ENCODE peak calls at places on chromosome 1, in six cellular contexts. One of them, this sample, is unnamed.

GRCh38 chr1:186958520-186958919 is 129.8 kb downstream of the PLA2G4A start:
- DNase-seq in MCF 10A: peak
- DNase-seq in activated T-cell treated with anti-CD3 and anti-CD28 coated beads for 1 hour: no peak
- DNase-seq in foreskin keratinocyte: peak
- DNase-seq in RWPE1: peak
- DNase-seq in NT2/D1: no peak
- DNase-seq in this sample: no peak

GRCh38 chr1:15352122-15352957 is 57.3 kb upstream of the EFHD2 start:
- DNase-seq in MCF 10A: peak
- DNase-seq in activated T-cell treated with anti-CD3 and anti-CD28 coated beads for 1 hour: no peak
- DNase-seq in foreskin keratinocyte: peak
- DNase-seq in RWPE1: peak
- DNase-seq in NT2/D1: no peak
- DNase-seq in this sample: no peak

GRCh38 chr1:82838066-82838465 is 1037.3 kb downstream of the ADGRL2 start:
- DNase-seq in MCF 10A: peak
- DNase-seq in activated T-cell treated with anti-CD3 and anti-CD28 coated beads for 1 hour: no peak
- DNase-seq in foreskin keratinocyte: no peak
- DNase-seq in RWPE1: no peak
- DNase-seq in NT2/D1: no peak
- DNase-seq in this sample: no peak

GRCh38 chr1:167683641-167684502 is 37.9 kb upstream of the MPZL1 start:
- DNase-seq in MCF 10A: peak
- DNase-seq in activated T-cell treated with anti-CD3 and anti-CD28 coated beads for 1 hour: no peak
- DNase-seq in foreskin keratinocyte: no peak
- DNase-seq in RWPE1: no peak
- DNase-seq in NT2/D1: peak
- DNase-seq in this sample: no peak

GRCh38 chr1:240122639-240123604 is 31.2 kb downstream of the FMN2 start:
- DNase-seq in MCF 10A: no peak
- DNase-seq in activated T-cell treated with anti-CD3 and anti-CD28 coated beads for 1 hour: no peak
- DNase-seq in foreskin keratinocyte: no peak
- DNase-seq in RWPE1: no peak
- DNase-seq in NT2/D1: no peak
- DNase-seq in this sample: no peak

GRCh38 chr1:98103617-98104284 is 182.9 kb upstream of the DPYD start:
- DNase-seq in MCF 10A: peak
- DNase-seq in activated T-cell treated with anti-CD3 and anti-CD28 coated beads for 1 hour: no peak
- DNase-seq in foreskin keratinocyte: no peak
- DNase-seq in RWPE1: no peak
- DNase-seq in NT2/D1: no peak
- DNase-seq in this sample: no peak

GRCh38 chr1:913491-914252 is 10.1 kb upstream of the SAMD11 start:
- DNase-seq in MCF 10A: no peak
- DNase-seq in activated T-cell treated with anti-CD3 and anti-CD28 coated beads for 1 hour: no peak
- DNase-seq in foreskin keratinocyte: no peak
- DNase-seq in RWPE1: no peak
- DNase-seq in NT2/D1: no peak
- DNase-seq in this sample: no peak

GRCh38 chr1:93690921-93691789 is 9.5 kb upstream of the BCAR3 start:
- DNase-seq in MCF 10A: no peak
- DNase-seq in activated T-cell treated with anti-CD3 and anti-CD28 coated beads for 1 hour: no peak
- DNase-seq in foreskin keratinocyte: no peak
- DNase-seq in RWPE1: no peak
- DNase-seq in NT2/D1: no peak
- DNase-seq in this sample: peak

GRCh38 chr1:149883598-149884247 is 15.6 kb upstream of the BOLA1 start:
- DNase-seq in MCF 10A: no peak
- DNase-seq in activated T-cell treated with anti-CD3 and anti-CD28 coated beads for 1 hour: no peak
- DNase-seq in foreskin keratinocyte: no peak
- DNase-seq in RWPE1: no peak
- DNase-seq in NT2/D1: no peak
- DNase-seq in this sample: no peak

GRCh38 chr1:2534775-2535387 is 4.8 kb upstream of the HES5 start:
- DNase-seq in MCF 10A: peak
- DNase-seq in activated T-cell treated with anti-CD3 and anti-CD28 coated beads for 1 hour: no peak
- DNase-seq in foreskin keratinocyte: peak
- DNase-seq in RWPE1: peak
- DNase-seq in NT2/D1: no peak
- DNase-seq in this sample: no peak

GRCh38 chr1:205620269-205620668 is 11.5 kb downstream of the ELK4 start:
- DNase-seq in MCF 10A: no peak
- DNase-seq in activated T-cell treated with anti-CD3 and anti-CD28 coated beads for 1 hour: no peak
- DNase-seq in foreskin keratinocyte: no peak
- DNase-seq in RWPE1: no peak
- DNase-seq in NT2/D1: no peak
- DNase-seq in this sample: no peak

GRCh38 chr1:194004146-194004545 is 817.7 kb upstream of the B3GALT2 start:
- DNase-seq in MCF 10A: no peak
- DNase-seq in activated T-cell treated with anti-CD3 and anti-CD28 coated beads for 1 hour: no peak
- DNase-seq in foreskin keratinocyte: no peak
- DNase-seq in RWPE1: no peak
- DNase-seq in NT2/D1: peak
- DNase-seq in this sample: no peak

GRCh38 chr1:145690587-145691558 is 16.3 kb downstream of the PDZK1 start:
- DNase-seq in MCF 10A: peak
- DNase-seq in activated T-cell treated with anti-CD3 and anti-CD28 coated beads for 1 hour: peak
- DNase-seq in foreskin keratinocyte: peak
- DNase-seq in RWPE1: peak
- DNase-seq in NT2/D1: peak
- DNase-seq in this sample: no peak

GRCh38 chr1:229284887-229285286 is 14.0 kb downstream of the RAB4A start:
- DNase-seq in MCF 10A: no peak
- DNase-seq in activated T-cell treated with anti-CD3 and anti-CD28 coated beads for 1 hour: no peak
- DNase-seq in foreskin keratinocyte: no peak
- DNase-seq in RWPE1: no peak
- DNase-seq in NT2/D1: no peak
- DNase-seq in this sample: no peak

GRCh38 chr1:54763814-54764131 is 550 bp downstream of the PARS2 start:
- DNase-seq in MCF 10A: peak
- DNase-seq in activated T-cell treated with anti-CD3 and anti-CD28 coated beads for 1 hour: no peak
- DNase-seq in foreskin keratinocyte: peak
- DNase-seq in RWPE1: no peak
- DNase-seq in NT2/D1: no peak
- DNase-seq in this sample: no peak

GRCh38 chr1:201649776-201650607 is 111.1 kb downstream of the NAV1 start:
- DNase-seq in MCF 10A: peak
- DNase-seq in activated T-cell treated with anti-CD3 and anti-CD28 coated beads for 1 hour: no peak
- DNase-seq in foreskin keratinocyte: peak
- DNase-seq in RWPE1: peak
- DNase-seq in NT2/D1: no peak
- DNase-seq in this sample: peak

GRCh38 chr1:245870698-245871097 is 636.4 kb downstream of the SMYD3 start:
- DNase-seq in MCF 10A: no peak
- DNase-seq in activated T-cell treated with anti-CD3 and anti-CD28 coated beads for 1 hour: no peak
- DNase-seq in foreskin keratinocyte: no peak
- DNase-seq in RWPE1: no peak
- DNase-seq in NT2/D1: no peak
- DNase-seq in this sample: no peak

GRCh38 chr1:240031009-240031408 is 60.7 kb upstream of the FMN2 start:
- DNase-seq in MCF 10A: peak
- DNase-seq in activated T-cell treated with anti-CD3 and anti-CD28 coated beads for 1 hour: no peak
- DNase-seq in foreskin keratinocyte: peak
- DNase-seq in RWPE1: peak
- DNase-seq in NT2/D1: no peak
- DNase-seq in this sample: no peak

GRCh38 chr1:27436204-27437159 is 44.1 kb downstream of the GPR3 start:
- DNase-seq in MCF 10A: peak
- DNase-seq in activated T-cell treated with anti-CD3 and anti-CD28 coated beads for 1 hour: no peak
- DNase-seq in foreskin keratinocyte: peak
- DNase-seq in RWPE1: peak
- DNase-seq in NT2/D1: no peak
- DNase-seq in this sample: no peak

GRCh38 chr1:233300326-233300725 is 4.8 kb upstream of the PCNX2 start:
- DNase-seq in MCF 10A: no peak
- DNase-seq in activated T-cell treated with anti-CD3 and anti-CD28 coated beads for 1 hour: no peak
- DNase-seq in foreskin keratinocyte: no peak
- DNase-seq in RWPE1: no peak
- DNase-seq in NT2/D1: no peak
- DNase-seq in this sample: no peak

GRCh38 chr1:46692806-46693770 is 21.4 kb downstream of the TEX38 start:
- DNase-seq in MCF 10A: no peak
- DNase-seq in activated T-cell treated with anti-CD3 and anti-CD28 coated beads for 1 hour: no peak
- DNase-seq in foreskin keratinocyte: no peak
- DNase-seq in RWPE1: no peak
- DNase-seq in NT2/D1: no peak
- DNase-seq in this sample: no peak

GRCh38 chr1:91406773-91407389 is 2.2 kb upstream of the HFM1 start:
- DNase-seq in MCF 10A: peak
- DNase-seq in activated T-cell treated with anti-CD3 and anti-CD28 coated beads for 1 hour: no peak
- DNase-seq in foreskin keratinocyte: no peak
- DNase-seq in RWPE1: no peak
- DNase-seq in NT2/D1: no peak
- DNase-seq in this sample: no peak

GRCh38 chr1:233140519-233140918 is 155.0 kb downstream of the PCNX2 start:
- DNase-seq in MCF 10A: no peak
- DNase-seq in activated T-cell treated with anti-CD3 and anti-CD28 coated beads for 1 hour: no peak
- DNase-seq in foreskin keratinocyte: no peak
- DNase-seq in RWPE1: no peak
- DNase-seq in NT2/D1: no peak
- DNase-seq in this sample: no peak

GRCh38 chr1:47432071-47433036 is 5.5 kb upstream of the FOXD2 start:
- DNase-seq in MCF 10A: peak
- DNase-seq in activated T-cell treated with anti-CD3 and anti-CD28 coated beads for 1 hour: peak
- DNase-seq in foreskin keratinocyte: no peak
- DNase-seq in RWPE1: peak
- DNase-seq in NT2/D1: peak
- DNase-seq in this sample: peak

GRCh38 chr1:2821970-2822620 is 20.6 kb upstream of the TTC34 start:
- DNase-seq in MCF 10A: no peak
- DNase-seq in activated T-cell treated with anti-CD3 and anti-CD28 coated beads for 1 hour: peak
- DNase-seq in foreskin keratinocyte: no peak
- DNase-seq in RWPE1: no peak
- DNase-seq in NT2/D1: no peak
- DNase-seq in this sample: no peak

GRCh38 chr1:152501704-152502103 is 8.9 kb upstream of the LCE5A start:
- DNase-seq in MCF 10A: no peak
- DNase-seq in activated T-cell treated with anti-CD3 and anti-CD28 coated beads for 1 hour: no peak
- DNase-seq in foreskin keratinocyte: peak
- DNase-seq in RWPE1: no peak
- DNase-seq in NT2/D1: no peak
- DNase-seq in this sample: no peak

GRCh38 chr1:27774654-27775053 is 1.6 kb downstream of the STX12 start:
- DNase-seq in MCF 10A: no peak
- DNase-seq in activated T-cell treated with anti-CD3 and anti-CD28 coated beads for 1 hour: no peak
- DNase-seq in foreskin keratinocyte: no peak
- DNase-seq in RWPE1: no peak
- DNase-seq in NT2/D1: no peak
- DNase-seq in this sample: no peak

GRCh38 chr1:8947127-8947691 is 1.5 kb downstream of the CA6 start:
- DNase-seq in MCF 10A: no peak
- DNase-seq in activated T-cell treated with anti-CD3 and anti-CD28 coated beads for 1 hour: no peak
- DNase-seq in foreskin keratinocyte: no peak
- DNase-seq in RWPE1: no peak
- DNase-seq in NT2/D1: no peak
- DNase-seq in this sample: no peak

GRCh38 chr1:83761084-83761760 is 237.7 kb downstream of the TTLL7 start:
- DNase-seq in MCF 10A: no peak
- DNase-seq in activated T-cell treated with anti-CD3 and anti-CD28 coated beads for 1 hour: no peak
- DNase-seq in foreskin keratinocyte: no peak
- DNase-seq in RWPE1: no peak
- DNase-seq in NT2/D1: no peak
- DNase-seq in this sample: no peak

GRCh38 chr1:19735419-19736127 is 64.1 kb downstream of the TMCO4 start:
- DNase-seq in MCF 10A: peak
- DNase-seq in activated T-cell treated with anti-CD3 and anti-CD28 coated beads for 1 hour: no peak
- DNase-seq in foreskin keratinocyte: no peak
- DNase-seq in RWPE1: peak
- DNase-seq in NT2/D1: no peak
- DNase-seq in this sample: no peak